ENCODE peak calls at places on chromosome 22, in ten cellular contexts. One of them, this sample, is unnamed.
A peak's percentile ranks its signal among the peaks of the same experiment; 100 is the strongest.

GRCh38 chr22:26646158-26646557 is 11.2 kb upstream of the MIAT start:
- DNase-seq in C1 segment of cervical spinal cord: no peak
- DNase-seq in neural crest cell: no peak
- DNase-seq in endothelial cell of umbilical vein: no peak
- DNase-seq in naive thymus-derived CD8-positive, alpha-beta T cell: no peak
- DNase-seq in fibroblast of the conjunctiva: no peak
- DNase-seq in caudate nucleus: no peak
- DNase-seq in colonic mucosa: no peak
- DNase-seq in CD4-positive, alpha-beta T cell: no peak
- DNase-seq in PC-3: no peak
- DNase-seq in this sample: no peak

GRCh38 chr22:20205964-20206708 is 55.3 kb upstream of the CCDC188 start:
- DNase-seq in C1 segment of cervical spinal cord: no peak
- DNase-seq in neural crest cell: no peak
- DNase-seq in endothelial cell of umbilical vein: peak; percentile 71
- DNase-seq in naive thymus-derived CD8-positive, alpha-beta T cell: peak; percentile 55
- DNase-seq in fibroblast of the conjunctiva: peak; percentile 43
- DNase-seq in caudate nucleus: no peak
- DNase-seq in colonic mucosa: peak; percentile 82
- DNase-seq in CD4-positive, alpha-beta T cell: peak; percentile 50
- DNase-seq in PC-3: peak; percentile 48
- DNase-seq in this sample: peak; percentile 70

GRCh38 chr22:31080164-31080847 is 812 bp upstream of the SMTN start:
- DNase-seq in C1 segment of cervical spinal cord: no peak
- DNase-seq in neural crest cell: no peak
- DNase-seq in endothelial cell of umbilical vein: no peak
- DNase-seq in naive thymus-derived CD8-positive, alpha-beta T cell: no peak
- DNase-seq in fibroblast of the conjunctiva: no peak
- DNase-seq in caudate nucleus: no peak
- DNase-seq in colonic mucosa: no peak
- DNase-seq in CD4-positive, alpha-beta T cell: no peak
- DNase-seq in PC-3: no peak
- DNase-seq in this sample: peak; percentile 16

GRCh38 chr22:37060801-37061610 is 9.5 kb downstream of the KCTD17 start:
- DNase-seq in C1 segment of cervical spinal cord: no peak
- DNase-seq in neural crest cell: no peak
- DNase-seq in endothelial cell of umbilical vein: no peak
- DNase-seq in naive thymus-derived CD8-positive, alpha-beta T cell: no peak
- DNase-seq in fibroblast of the conjunctiva: no peak
- DNase-seq in caudate nucleus: peak; percentile 65
- DNase-seq in colonic mucosa: no peak
- DNase-seq in CD4-positive, alpha-beta T cell: no peak
- DNase-seq in PC-3: no peak
- DNase-seq in this sample: no peak

GRCh38 chr22:20234314-20234682 is 33.8 kb downstream of the RTN4R start:
- DNase-seq in C1 segment of cervical spinal cord: no peak
- DNase-seq in neural crest cell: no peak
- DNase-seq in endothelial cell of umbilical vein: no peak
- DNase-seq in naive thymus-derived CD8-positive, alpha-beta T cell: no peak
- DNase-seq in fibroblast of the conjunctiva: no peak
- DNase-seq in caudate nucleus: no peak
- DNase-seq in colonic mucosa: no peak
- DNase-seq in CD4-positive, alpha-beta T cell: no peak
- DNase-seq in PC-3: no peak
- DNase-seq in this sample: no peak

GRCh38 chr22:38032681-38033521 is 24.3 kb upstream of the PICK1 start:
- DNase-seq in C1 segment of cervical spinal cord: no peak
- DNase-seq in neural crest cell: no peak
- DNase-seq in endothelial cell of umbilical vein: no peak
- DNase-seq in naive thymus-derived CD8-positive, alpha-beta T cell: no peak
- DNase-seq in fibroblast of the conjunctiva: peak; percentile 41
- DNase-seq in caudate nucleus: no peak
- DNase-seq in colonic mucosa: no peak
- DNase-seq in CD4-positive, alpha-beta T cell: no peak
- DNase-seq in PC-3: no peak
- DNase-seq in this sample: no peak

GRCh38 chr22:17700778-17701177 is 62.2 kb downstream of the BCL2L13 start:
- DNase-seq in C1 segment of cervical spinal cord: no peak
- DNase-seq in neural crest cell: no peak
- DNase-seq in endothelial cell of umbilical vein: peak; percentile 27
- DNase-seq in naive thymus-derived CD8-positive, alpha-beta T cell: no peak
- DNase-seq in fibroblast of the conjunctiva: no peak
- DNase-seq in caudate nucleus: no peak
- DNase-seq in colonic mucosa: no peak
- DNase-seq in CD4-positive, alpha-beta T cell: no peak
- DNase-seq in PC-3: no peak
- DNase-seq in this sample: peak; percentile 41

GRCh38 chr22:31055322-31056159 is 25.6 kb upstream of the SMTN start:
- DNase-seq in C1 segment of cervical spinal cord: peak; percentile 16
- DNase-seq in neural crest cell: peak; percentile 8
- DNase-seq in endothelial cell of umbilical vein: peak; percentile 82
- DNase-seq in naive thymus-derived CD8-positive, alpha-beta T cell: no peak
- DNase-seq in fibroblast of the conjunctiva: peak; percentile 93
- DNase-seq in caudate nucleus: no peak
- DNase-seq in colonic mucosa: peak; percentile 73
- DNase-seq in CD4-positive, alpha-beta T cell: no peak
- DNase-seq in PC-3: peak; percentile 83
- DNase-seq in this sample: peak; percentile 60

GRCh38 chr22:39556970-39557811 is 13.4 kb upstream of the CACNA1I start:
- DNase-seq in C1 segment of cervical spinal cord: no peak
- DNase-seq in neural crest cell: no peak
- DNase-seq in endothelial cell of umbilical vein: no peak
- DNase-seq in naive thymus-derived CD8-positive, alpha-beta T cell: peak; percentile 40
- DNase-seq in fibroblast of the conjunctiva: no peak
- DNase-seq in caudate nucleus: peak; percentile 18
- DNase-seq in colonic mucosa: no peak
- DNase-seq in CD4-positive, alpha-beta T cell: peak; percentile 40
- DNase-seq in PC-3: no peak
- DNase-seq in this sample: peak; percentile 57

GRCh38 chr22:41117127-41117965 is 25.0 kb downstream of the EP300 start:
- DNase-seq in C1 segment of cervical spinal cord: no peak
- DNase-seq in neural crest cell: no peak
- DNase-seq in endothelial cell of umbilical vein: no peak
- DNase-seq in naive thymus-derived CD8-positive, alpha-beta T cell: no peak
- DNase-seq in fibroblast of the conjunctiva: no peak
- DNase-seq in caudate nucleus: no peak
- DNase-seq in colonic mucosa: no peak
- DNase-seq in CD4-positive, alpha-beta T cell: no peak
- DNase-seq in PC-3: no peak
- DNase-seq in this sample: no peak

GRCh38 chr22:17199131-17199731 is 20.0 kb downstream of the ADA2 start:
- DNase-seq in C1 segment of cervical spinal cord: no peak
- DNase-seq in neural crest cell: peak; percentile 57
- DNase-seq in endothelial cell of umbilical vein: no peak
- DNase-seq in naive thymus-derived CD8-positive, alpha-beta T cell: no peak
- DNase-seq in fibroblast of the conjunctiva: peak; percentile 30
- DNase-seq in caudate nucleus: no peak
- DNase-seq in colonic mucosa: no peak
- DNase-seq in CD4-positive, alpha-beta T cell: no peak
- DNase-seq in PC-3: no peak
- DNase-seq in this sample: peak; percentile 96